ENCODE peak calls at places on chromosomes 3 and 15, in six cellular contexts. P is GM12878, H is GM12891, C is H1, U is HepG2, O is K562. M is an unnamed sample.

GRCh38 chr15:75153565-75154248 is 48.0 kb upstream of the C15orf39 start:
- DNase-seq in H (no peak), C (no peak), O (no peak), P (no peak), U (no peak), M (no peak)

GRCh38 chr3:160929595-160929994 is 173.6 kb downstream of the PPM1L start:
- DNase-seq in C (no peak), H (no peak), O (no peak), U (no peak), P (no peak), M (no peak)

GRCh38 chr15:49458145-49458544 is 35.1 kb downstream of the FGF7 start:
- DNase-seq in O (no peak), P (no peak), U (no peak), C (no peak), H (no peak), M (no peak)

GRCh38 chr3:13647314-13648059 is 98.6 kb downstream of the FBLN2 start:
- DNase-seq in C (no peak), P (no peak), U (no peak), H (no peak), O (no peak), M (no peak)

GRCh38 chr3:86995537-86995936 is 4.6 kb upstream of the VGLL3 start:
- DNase-seq in P (no peak), H (no peak), C (no peak), O (peak; percentile 4), U (no peak), M (no peak)

GRCh38 chr3:124885466-124886167 is 1.5 kb downstream of the ITGB5 start:
- DNase-seq in P (no peak), H (no peak), U (no peak), C (no peak), O (no peak), M (no peak)

GRCh38 chr15:40909662-40910625 is 15.7 kb downstream of the VPS18 start:
- DNase-seq in U (peak; percentile 75), P (no peak), O (no peak), C (no peak), H (no peak), M (no peak)

GRCh38 chr3:165404357-165405042 is 208.3 kb upstream of the SLITRK3 start:
- DNase-seq in C (no peak), O (no peak), H (no peak), P (no peak), U (peak; percentile 5), M (no peak)

GRCh38 chr15:77605582-77605981 is 27.1 kb downstream of the LINGO1 start:
- DNase-seq in C (no peak), H (no peak), P (no peak), U (no peak), O (no peak), M (no peak)

GRCh38 chr15:83250766-83251165 is 33.7 kb downstream of the BNC1 start:
- DNase-seq in O (no peak), P (no peak), U (no peak), C (no peak), H (no peak), M (no peak)

GRCh38 chr3:131326307-131326706 is 55.3 kb upstream of the NUDT16 start:
- DNase-seq in U (no peak), H (no peak), C (no peak), P (no peak), O (no peak), M (no peak)

GRCh38 chr3:162998205-162998604 is 1501.6 kb downstream of the OTOL1 start:
- DNase-seq in C (no peak), O (no peak), U (no peak), H (no peak), P (no peak), M (no peak)

GRCh38 chr15:42157981-42158765 is 1.7 kb upstream of the PLA2G4F start:
- DNase-seq in O (peak; percentile 71), P (no peak), U (no peak), H (no peak), C (no peak), M (no peak)

GRCh38 chr3:171328419-171329082 is 131.7 kb downstream of the TNIK start:
- DNase-seq in H (no peak), O (peak; percentile 35), C (no peak), P (no peak), U (peak; percentile 4), M (no peak)

GRCh38 chr3:101155828-101156227 is 162.6 kb upstream of the ABI3BP start:
- DNase-seq in O (no peak), H (no peak), P (no peak), C (no peak), U (no peak), M (no peak)

DNA sequence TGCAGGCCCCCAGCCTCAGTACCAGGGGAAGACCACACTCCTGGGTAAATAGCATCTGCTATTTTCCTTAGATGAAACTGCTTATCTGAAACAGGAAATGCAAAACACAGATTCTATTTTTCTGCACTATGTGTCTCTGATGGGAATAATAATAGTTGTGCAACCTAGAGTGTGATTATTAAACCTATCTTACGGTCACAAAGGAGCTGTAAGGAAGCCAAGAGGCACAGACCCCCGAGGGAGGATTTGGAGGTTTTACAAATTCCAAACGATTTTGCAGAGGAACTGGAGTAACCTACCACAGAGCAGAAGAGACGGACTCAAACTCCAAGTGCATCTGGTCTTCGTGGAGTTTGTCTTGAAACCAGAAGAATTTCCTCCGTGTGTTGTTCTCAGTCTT is 14.1 kb upstream of the APOD start:
- DNase-seq in O (no peak), P (no peak), U (no peak), H (no peak), C (no peak), M (no peak)
- TF ChIP-seq POLR2A in O (no peak), P (no peak), U (no peak), H (no peak), C (no peak), M (no peak)

DNA sequence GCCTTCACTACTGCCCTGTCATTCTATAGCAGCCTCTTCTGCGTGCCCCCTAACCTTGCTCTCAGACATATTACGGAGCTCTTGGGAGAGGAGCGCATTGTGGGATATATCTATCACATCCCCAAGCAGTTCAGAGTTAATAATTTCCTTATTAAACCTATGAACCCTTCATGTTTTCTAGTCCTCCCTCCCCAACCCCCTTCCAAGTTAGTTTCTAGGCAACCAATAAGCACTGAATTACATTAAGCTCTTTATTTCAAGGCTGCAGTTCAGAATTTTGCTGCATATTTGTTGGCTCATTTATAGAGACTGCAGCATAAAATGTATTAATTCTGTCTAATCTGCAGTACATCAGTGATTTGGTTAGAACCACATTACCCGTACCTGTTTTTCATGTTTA is 57.3 kb upstream of the GRM7 start:
- DNase-seq in U (no peak), C (no peak), H (no peak), P (no peak), O (no peak), M (no peak)
- TF ChIP-seq TAF1 in U (no peak), C (no peak), H (no peak), P (no peak), O (no peak), M (no peak)

GRCh38 chr3:63355809-63356208 is 77.7 kb downstream of the SYNPR start:
- DNase-seq in O (no peak), U (no peak), H (no peak), C (no peak), P (no peak), M (no peak)

GRCh38 chr3:63352008-63352279 is 73.8 kb downstream of the SYNPR start:
- DNase-seq in P (no peak), H (no peak), O (no peak), U (no peak), C (no peak), M (no peak)

GRCh38 chr3:63351159-63352007 is 73.3 kb downstream of the SYNPR start:
- DNase-seq in H (peak; percentile 5), U (peak; percentile 51), P (peak; percentile 1), C (no peak), O (peak; percentile 17), M (no peak)

GRCh38 chr3:63353383-63353782 is 75.3 kb downstream of the SYNPR start:
- DNase-seq in C (no peak), O (no peak), U (no peak), P (no peak), H (no peak), M (no peak)

DNA sequence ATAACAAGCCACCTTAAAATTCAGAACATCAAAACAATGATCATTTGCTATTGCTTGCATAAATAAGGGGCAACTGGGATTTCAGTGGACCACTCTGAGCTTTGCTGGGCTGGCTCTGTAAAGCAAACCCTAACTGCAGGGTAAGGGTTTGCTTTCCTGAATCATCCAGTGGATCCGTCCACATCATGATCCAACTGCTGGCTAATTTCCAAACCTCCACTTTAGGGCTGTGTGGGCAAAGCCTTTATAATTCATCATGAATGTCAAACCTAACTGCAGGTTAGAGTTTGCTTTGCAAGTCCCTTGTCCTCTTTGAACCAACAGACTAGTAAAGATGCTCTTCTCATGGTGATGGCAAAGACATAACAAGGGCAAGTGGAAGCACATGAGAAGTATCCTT is 76.1 kb downstream of the SYNPR start:
- DNase-seq in O (no peak), H (no peak), P (no peak), U (no peak), C (no peak), M (no peak)
- TF ChIP-seq POLR2AphosphoS5 in O (no peak), H (no peak), P (no peak), U (no peak), C (no peak), M (no peak)

DNA sequence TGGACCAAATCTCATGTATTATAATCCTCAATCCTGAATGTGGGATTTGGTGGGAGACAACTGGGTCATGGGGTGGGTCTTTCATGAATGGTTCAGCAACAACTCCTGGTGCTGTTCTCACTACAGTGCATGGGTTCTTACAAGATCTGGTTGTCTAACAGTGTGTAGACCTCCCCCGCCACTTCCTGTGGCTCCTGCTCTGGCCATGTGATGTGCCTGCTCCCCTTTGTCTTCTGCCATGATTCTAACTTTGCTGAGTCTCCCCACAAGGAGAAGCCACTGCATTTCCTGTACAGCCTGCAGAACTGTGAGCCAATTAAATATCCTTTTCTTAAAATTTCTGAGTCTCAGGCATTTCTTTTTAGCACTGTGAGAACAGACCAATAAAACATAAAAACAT is 557.5 kb downstream of the GOLGA6L6 start:
- DNase-seq in O (no peak), U (no peak), P (no peak), C (no peak), H (no peak), M (no peak)
- TF ChIP-seq POLR2A in O (no peak), U (no peak), P (no peak), C (no peak), H (no peak), M (no peak)